ENCODE peak calls at places on chromosomes 7 and 10, in five cellular contexts. One of them, this sample, is unnamed.

GRCh38 chr10:131161087-131161486 is 150.4 kb downstream of the TCERG1L start:
- DNase-seq in epithelial cell of proximal tubule: no peak
- DNase-seq in CD4-positive, alpha-beta memory T cell: no peak
- DNase-seq in stomach: no peak
- DNase-seq in ovary: no peak
- DNase-seq in this sample: no peak

GRCh38 chr7:44372560-44373417 is 47.4 kb upstream of the CAMK2B start:
- DNase-seq in epithelial cell of proximal tubule: no peak
- DNase-seq in CD4-positive, alpha-beta memory T cell: no peak
- DNase-seq in stomach: no peak
- DNase-seq in ovary: no peak
- DNase-seq in this sample: no peak

GRCh38 chr7:128100225-128100948 is 69.2 kb upstream of the LRRC4 start:
- DNase-seq in epithelial cell of proximal tubule: no peak
- DNase-seq in CD4-positive, alpha-beta memory T cell: no peak
- DNase-seq in stomach: no peak
- DNase-seq in ovary: no peak
- DNase-seq in this sample: no peak

GRCh38 chr7:112481337-112481736 is 546 bp downstream of the LSMEM1 start:
- DNase-seq in epithelial cell of proximal tubule: no peak
- DNase-seq in CD4-positive, alpha-beta memory T cell: no peak
- DNase-seq in stomach: no peak
- DNase-seq in ovary: no peak
- DNase-seq in this sample: no peak

GRCh38 chr10:31708513-31708912 is 220.1 kb downstream of the ARHGAP12 start:
- DNase-seq in epithelial cell of proximal tubule: no peak
- DNase-seq in CD4-positive, alpha-beta memory T cell: no peak
- DNase-seq in stomach: no peak
- DNase-seq in ovary: no peak
- DNase-seq in this sample: no peak

GRCh38 chr7:88759956-88760515 is 536 bp downstream of the ZNF804B start:
- DNase-seq in epithelial cell of proximal tubule: no peak
- DNase-seq in CD4-positive, alpha-beta memory T cell: no peak
- DNase-seq in stomach: no peak
- DNase-seq in ovary: no peak
- DNase-seq in this sample: no peak

GRCh38 chr7:93757421-93757820 is 133.1 kb downstream of the TFPI2 start:
- DNase-seq in epithelial cell of proximal tubule: peak; percentile 48
- DNase-seq in CD4-positive, alpha-beta memory T cell: no peak
- DNase-seq in stomach: no peak
- DNase-seq in ovary: no peak
- DNase-seq in this sample: no peak

GRCh38 chr7:36372156-36372555 is 17.5 kb upstream of the ANLN start:
- DNase-seq in epithelial cell of proximal tubule: no peak
- DNase-seq in CD4-positive, alpha-beta memory T cell: no peak
- DNase-seq in stomach: no peak
- DNase-seq in ovary: no peak
- DNase-seq in this sample: no peak

GRCh38 chr10:30088178-30088577 is 28.8 kb upstream of the JCAD start:
- DNase-seq in epithelial cell of proximal tubule: no peak
- DNase-seq in CD4-positive, alpha-beta memory T cell: no peak
- DNase-seq in stomach: no peak
- DNase-seq in ovary: no peak
- DNase-seq in this sample: no peak

GRCh38 chr10:56255298-56255697 is 105.8 kb downstream of the ZWINT start:
- DNase-seq in epithelial cell of proximal tubule: no peak
- DNase-seq in CD4-positive, alpha-beta memory T cell: no peak
- DNase-seq in stomach: no peak
- DNase-seq in ovary: no peak
- DNase-seq in this sample: no peak

GRCh38 chr10:4067552-4068254 is 282.7 kb upstream of the KLF6 start:
- DNase-seq in epithelial cell of proximal tubule: no peak
- DNase-seq in CD4-positive, alpha-beta memory T cell: no peak
- DNase-seq in stomach: peak; percentile 36
- DNase-seq in ovary: no peak
- DNase-seq in this sample: no peak

GRCh38 chr10:69632516-69633199 is 2.6 kb downstream of the FAM241B start:
- DNase-seq in epithelial cell of proximal tubule: no peak
- DNase-seq in CD4-positive, alpha-beta memory T cell: no peak
- DNase-seq in stomach: peak; percentile 16
- DNase-seq in ovary: no peak
- DNase-seq in this sample: no peak

GRCh38 chr7:128830231-128831177 is at the start of gene FLNC:
- DNase-seq in epithelial cell of proximal tubule: no peak
- DNase-seq in CD4-positive, alpha-beta memory T cell: peak; percentile 34
- DNase-seq in stomach: peak; percentile 50
- DNase-seq in ovary: peak; percentile 58
- DNase-seq in this sample: no peak

GRCh38 chr10:76885815-76886214 is 751.8 kb downstream of the KCNMA1 start:
- DNase-seq in epithelial cell of proximal tubule: no peak
- DNase-seq in CD4-positive, alpha-beta memory T cell: no peak
- DNase-seq in stomach: no peak
- DNase-seq in ovary: no peak
- DNase-seq in this sample: peak; percentile 7

GRCh38 chr10:110706690-110707098 is 62.6 kb downstream of the RBM20 start:
- DNase-seq in epithelial cell of proximal tubule: peak; percentile 10
- DNase-seq in CD4-positive, alpha-beta memory T cell: no peak
- DNase-seq in stomach: no peak
- DNase-seq in ovary: no peak
- DNase-seq in this sample: peak; percentile 74

GRCh38 chr7:84331665-84332064 is 137.1 kb upstream of the SEMA3A start:
- DNase-seq in epithelial cell of proximal tubule: no peak
- DNase-seq in CD4-positive, alpha-beta memory T cell: no peak
- DNase-seq in stomach: no peak
- DNase-seq in ovary: no peak
- DNase-seq in this sample: peak; percentile 14

GRCh38 chr10:129859536-129859935 is 104.5 kb downstream of the EBF3 start:
- DNase-seq in epithelial cell of proximal tubule: no peak
- DNase-seq in CD4-positive, alpha-beta memory T cell: no peak
- DNase-seq in stomach: no peak
- DNase-seq in ovary: no peak
- DNase-seq in this sample: no peak

GRCh38 chr10:127117125-127117524 is 79.3 kb downstream of the INSYN2A start:
- DNase-seq in epithelial cell of proximal tubule: no peak
- DNase-seq in CD4-positive, alpha-beta memory T cell: peak; percentile 3
- DNase-seq in stomach: peak; percentile 48
- DNase-seq in ovary: peak; percentile 32
- DNase-seq in this sample: peak; percentile 7

GRCh38 chr7:12174931-12175330 is 36.2 kb upstream of the TMEM106B start:
- DNase-seq in epithelial cell of proximal tubule: no peak
- DNase-seq in CD4-positive, alpha-beta memory T cell: no peak
- DNase-seq in stomach: no peak
- DNase-seq in ovary: no peak
- DNase-seq in this sample: no peak

GRCh38 chr7:103651978-103652377 is 206.0 kb upstream of the SLC26A5 start:
- DNase-seq in epithelial cell of proximal tubule: no peak
- DNase-seq in CD4-positive, alpha-beta memory T cell: no peak
- DNase-seq in stomach: no peak
- DNase-seq in ovary: no peak
- DNase-seq in this sample: no peak

GRCh38 chr7:84372155-84372621 is 177.6 kb upstream of the SEMA3A start:
- DNase-seq in epithelial cell of proximal tubule: peak; percentile 69
- DNase-seq in CD4-positive, alpha-beta memory T cell: no peak
- DNase-seq in stomach: no peak
- DNase-seq in ovary: no peak
- DNase-seq in this sample: peak; percentile 85

GRCh38 chr7:6248581-6248980 is 23.8 kb downstream of the CYTH3 start:
- DNase-seq in epithelial cell of proximal tubule: no peak
- DNase-seq in CD4-positive, alpha-beta memory T cell: no peak
- DNase-seq in stomach: no peak
- DNase-seq in ovary: no peak
- DNase-seq in this sample: no peak

GRCh38 chr7:47375121-47375551 is 206.8 kb downstream of the TNS3 start:
- DNase-seq in epithelial cell of proximal tubule: no peak
- DNase-seq in CD4-positive, alpha-beta memory T cell: no peak
- DNase-seq in stomach: peak; percentile 1
- DNase-seq in ovary: no peak
- DNase-seq in this sample: no peak

GRCh38 chr7:6502886-6503285 is 48.4 kb downstream of the GRID2IP start:
- DNase-seq in epithelial cell of proximal tubule: no peak
- DNase-seq in CD4-positive, alpha-beta memory T cell: no peak
- DNase-seq in stomach: no peak
- DNase-seq in ovary: no peak
- DNase-seq in this sample: no peak

GRCh38 chr7:116542618-116543017 is 17.8 kb downstream of the CAV1 start:
- DNase-seq in epithelial cell of proximal tubule: no peak
- DNase-seq in CD4-positive, alpha-beta memory T cell: no peak
- DNase-seq in stomach: no peak
- DNase-seq in ovary: no peak
- DNase-seq in this sample: no peak

GRCh38 chr10:60280475-60280874 is 109.2 kb downstream of the ANK3 start:
- DNase-seq in epithelial cell of proximal tubule: no peak
- DNase-seq in CD4-positive, alpha-beta memory T cell: no peak
- DNase-seq in stomach: no peak
- DNase-seq in ovary: no peak
- DNase-seq in this sample: no peak

GRCh38 chr7:135728136-135728669 is at the start of gene SLC13A4:
- DNase-seq in epithelial cell of proximal tubule: no peak
- DNase-seq in CD4-positive, alpha-beta memory T cell: no peak
- DNase-seq in stomach: no peak
- DNase-seq in ovary: no peak
- DNase-seq in this sample: no peak

GRCh38 chr7:861222-861621 is 15.1 kb upstream of the GET4 start:
- DNase-seq in epithelial cell of proximal tubule: no peak
- DNase-seq in CD4-positive, alpha-beta memory T cell: no peak
- DNase-seq in stomach: peak; percentile 73
- DNase-seq in ovary: no peak
- DNase-seq in this sample: no peak

GRCh38 chr7:158449266-158449665 is 138.4 kb downstream of the PTPRN2 start:
- DNase-seq in epithelial cell of proximal tubule: no peak
- DNase-seq in CD4-positive, alpha-beta memory T cell: no peak
- DNase-seq in stomach: no peak
- DNase-seq in ovary: no peak
- DNase-seq in this sample: no peak

GRCh38 chr10:129277804-129278203 is 189.2 kb upstream of the MGMT start:
- DNase-seq in epithelial cell of proximal tubule: no peak
- DNase-seq in CD4-positive, alpha-beta memory T cell: no peak
- DNase-seq in stomach: no peak
- DNase-seq in ovary: no peak
- DNase-seq in this sample: no peak

GRCh38 chr7:76003351-76003750 is 9.0 kb upstream of the TMEM120A start:
- DNase-seq in epithelial cell of proximal tubule: no peak
- DNase-seq in CD4-positive, alpha-beta memory T cell: no peak
- DNase-seq in stomach: no peak
- DNase-seq in ovary: no peak
- DNase-seq in this sample: no peak

GRCh38 chr10:97466755-97467154 is 20.8 kb downstream of the ZDHHC16 start:
- DNase-seq in epithelial cell of proximal tubule: no peak
- DNase-seq in CD4-positive, alpha-beta memory T cell: no peak
- DNase-seq in stomach: no peak
- DNase-seq in ovary: no peak
- DNase-seq in this sample: peak; percentile 43

GRCh38 chr7:7971308-7972040 is 2.9 kb downstream of the GLCCI1 start:
- DNase-seq in epithelial cell of proximal tubule: no peak
- DNase-seq in CD4-positive, alpha-beta memory T cell: no peak
- DNase-seq in stomach: no peak
- DNase-seq in ovary: no peak
- DNase-seq in this sample: no peak
- H3K4me3 ChIP-seq in epithelial cell of proximal tubule: peak overlapping the region; percentile 82
- H3K4me3 ChIP-seq in CD4-positive, alpha-beta memory T cell: peak overlapping the region; percentile 79
- H3K4me3 ChIP-seq in stomach: peak overlapping the region; percentile 95
- H3K4me3 ChIP-seq in ovary: no peak overlapping the region
- H3K4me3 ChIP-seq in this sample: peak overlapping the region; percentile 71

GRCh38 chr10:113958631-113959382 is 84.9 kb upstream of the ADRB1 start:
- DNase-seq in epithelial cell of proximal tubule: peak; percentile 84
- DNase-seq in CD4-positive, alpha-beta memory T cell: no peak
- DNase-seq in stomach: peak; percentile 46
- DNase-seq in ovary: peak; percentile 30
- DNase-seq in this sample: peak; percentile 89
- H3K4me3 ChIP-seq in epithelial cell of proximal tubule: no peak overlapping the region
- H3K4me3 ChIP-seq in CD4-positive, alpha-beta memory T cell: no peak overlapping the region
- H3K4me3 ChIP-seq in stomach: no peak overlapping the region
- H3K4me3 ChIP-seq in ovary: no peak overlapping the region
- H3K4me3 ChIP-seq in this sample: no peak overlapping the region

DNA sequence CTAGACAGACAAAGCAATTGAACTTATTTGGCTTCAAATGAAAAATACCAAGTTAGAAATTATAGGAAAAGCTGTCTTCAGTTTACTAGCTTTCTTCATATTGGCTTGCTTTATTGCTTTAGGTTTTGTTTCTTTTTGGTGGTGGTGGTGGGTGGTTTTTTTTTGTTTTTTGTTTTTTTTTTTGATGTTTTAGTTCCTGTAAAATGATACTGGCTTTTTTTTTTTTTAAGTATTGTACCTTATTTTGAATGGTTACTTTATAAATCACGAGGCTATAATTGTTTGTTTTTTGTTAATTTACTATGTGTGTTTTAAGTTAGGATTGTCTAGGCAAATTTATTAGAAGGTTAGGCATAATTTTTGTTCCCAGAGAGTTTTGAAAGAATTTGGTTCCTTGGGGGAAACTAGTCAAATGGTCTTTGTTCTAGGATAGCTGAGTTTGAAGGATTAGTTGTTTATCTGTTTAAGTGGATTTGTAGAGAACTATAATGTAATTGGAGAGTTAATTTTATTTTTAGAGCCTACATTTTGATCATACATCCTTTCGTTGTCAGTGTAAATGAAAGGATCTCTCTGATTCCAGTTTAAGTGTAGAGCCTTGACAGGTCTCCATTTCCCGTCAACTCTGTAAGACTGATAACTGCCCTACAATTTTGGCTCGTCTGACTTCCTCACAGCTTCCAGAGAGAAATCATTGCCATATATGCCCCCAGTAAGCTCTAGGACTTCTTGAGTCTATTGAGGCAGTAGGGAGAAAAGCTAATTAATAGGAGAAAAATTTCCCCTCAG is 3.5 kb downstream of the KMT2E start:
- DNase-seq in epithelial cell of proximal tubule: no peak
- DNase-seq in CD4-positive, alpha-beta memory T cell: no peak
- DNase-seq in stomach: no peak
- DNase-seq in ovary: no peak
- DNase-seq in this sample: no peak
- H3K4me3 ChIP-seq in epithelial cell of proximal tubule: peak overlapping the region; percentile 90
- H3K4me3 ChIP-seq in CD4-positive, alpha-beta memory T cell: peak overlapping the region; percentile 99
- H3K4me3 ChIP-seq in stomach: peak overlapping the region; percentile 83
- H3K4me3 ChIP-seq in ovary: peak overlapping the region; percentile 67
- H3K4me3 ChIP-seq in this sample: peak overlapping the region; percentile 98

GRCh38 chr7:101934618-101935017 is 117.2 kb downstream of the CUX1 start:
- DNase-seq in epithelial cell of proximal tubule: no peak
- DNase-seq in CD4-positive, alpha-beta memory T cell: no peak
- DNase-seq in stomach: no peak
- DNase-seq in ovary: no peak
- DNase-seq in this sample: no peak

GRCh38 chr7:101935521-101936141 is 118.2 kb downstream of the CUX1 start:
- DNase-seq in epithelial cell of proximal tubule: no peak
- DNase-seq in CD4-positive, alpha-beta memory T cell: no peak
- DNase-seq in stomach: peak; percentile 72
- DNase-seq in ovary: no peak
- DNase-seq in this sample: no peak

GRCh38 chr7:101938115-101938514 is 120.7 kb downstream of the CUX1 start:
- DNase-seq in epithelial cell of proximal tubule: no peak
- DNase-seq in CD4-positive, alpha-beta memory T cell: no peak
- DNase-seq in stomach: no peak
- DNase-seq in ovary: no peak
- DNase-seq in this sample: no peak

GRCh38 chr7:101936223-101936611 is 118.8 kb downstream of the CUX1 start:
- DNase-seq in epithelial cell of proximal tubule: no peak
- DNase-seq in CD4-positive, alpha-beta memory T cell: no peak
- DNase-seq in stomach: no peak
- DNase-seq in ovary: peak; percentile 39
- DNase-seq in this sample: no peak

GRCh38 chr7:101936612-101937231 is 119.3 kb downstream of the CUX1 start:
- DNase-seq in epithelial cell of proximal tubule: no peak
- DNase-seq in CD4-positive, alpha-beta memory T cell: no peak
- DNase-seq in stomach: peak; percentile 33
- DNase-seq in ovary: peak; percentile 46
- DNase-seq in this sample: no peak
- H3K4me3 ChIP-seq in epithelial cell of proximal tubule: peak overlapping the region; percentile 23
- H3K4me3 ChIP-seq in CD4-positive, alpha-beta memory T cell: no peak overlapping the region
- H3K4me3 ChIP-seq in stomach: peak overlapping the region; percentile 38
- H3K4me3 ChIP-seq in ovary: peak overlapping the region; percentile 34
- H3K4me3 ChIP-seq in this sample: no peak overlapping the region